ENCODE peak calls at places on chromosomes 16 and 17, in five cellular contexts. H, P, A, J and R are unnamed samples.

GRCh38 chr17:65027305-65027704 is 29.2 kb downstream of the GNA13 start:
- DNase-seq in J (no peak), P (peak), H (no peak), A (peak), R (peak)

GRCh38 chr16:81466351-81466960 is 21.8 kb downstream of the CMIP start:
- DNase-seq in J (no peak), A (no peak), H (peak), P (peak), R (no peak)

GRCh38 chr17:59425085-59425901 is 93.8 kb downstream of the YPEL2 start:
- DNase-seq in A (no peak), J (no peak), P (peak), H (peak), R (peak)

GRCh38 chr16:9053006-9053601 is 38.3 kb upstream of the HAPSTR1 start:
- DNase-seq in P (peak), A (peak), H (peak), J (peak), R (peak)

GRCh38 chr16:57795431-57795878 is 6.8 kb downstream of the KIFC3 start:
- DNase-seq in A (peak), H (peak), P (peak), J (no peak), R (peak)

GRCh38 chr17:31859487-31860008 is 504 bp upstream of the COPRS start:
- DNase-seq in P (no peak), J (no peak), H (no peak), A (no peak), R (no peak)

GRCh38 chr16:26952411-26952810 is 114.3 kb upstream of the C16orf82 start:
- DNase-seq in P (no peak), H (no peak), A (no peak), J (no peak), R (no peak)

GRCh38 chr17:68783861-68784260 is 171.3 kb downstream of the ABCA8 start:
- DNase-seq in H (no peak), P (no peak), A (no peak), J (no peak), R (no peak)

GRCh38 chr17:43176119-43176570 is 5.1 kb downstream of the NBR1 start:
- DNase-seq in H (no peak), A (no peak), J (no peak), P (no peak), R (no peak)

GRCh38 chr17:65920996-65921395 is 270.9 kb downstream of the CEP112 start:
- DNase-seq in H (no peak), A (peak), P (no peak), J (no peak), R (no peak)

GRCh38 chr16:15907863-15908478 is 19.6 kb upstream of the CEP20 start:
- DNase-seq in A (peak), J (no peak), P (no peak), H (no peak), R (peak)

GRCh38 chr17:79006794-79007503 is 2.6 kb downstream of the CANT1 start:
- DNase-seq in P (no peak), A (no peak), J (no peak), H (no peak), R (no peak)

GRCh38 chr17:28449861-28450260 is 23.6 kb upstream of the SLC13A2 start:
- DNase-seq in J (no peak), A (no peak), P (no peak), H (no peak), R (no peak)

GRCh38 chr17:3679186-3680126 is 10.8 kb downstream of the EMC6 start:
- DNase-seq in A (no peak), P (no peak), H (no peak), J (no peak), R (no peak)

GRCh38 chr17:28331891-28332420 is 3.3 kb downstream of the IFT20 start:
- DNase-seq in A (no peak), P (no peak), J (no peak), H (no peak), R (no peak)

GRCh38 chr17:44004761-44005526 is 522 bp downstream of the NAGS start:
- DNase-seq in H (no peak), A (no peak), J (peak), P (no peak), R (no peak)

GRCh38 chr16:79885320-79885719 is 284.8 kb upstream of the MAF start:
- DNase-seq in J (no peak), P (no peak), H (no peak), A (no peak), R (no peak)

GRCh38 chr16:46757339-46758050 is 9.4 kb upstream of the MYLK3 start:
- DNase-seq in P (no peak), H (peak), A (no peak), J (no peak), R (no peak)

GRCh38 chr17:68437979-68438877 is 19.1 kb downstream of the WIPI1 start:
- DNase-seq in P (no peak), H (peak), J (peak), A (no peak), R (peak)

GRCh38 chr16:30004424-30004776 is 6.4 kb downstream of the DOC2A start:
- DNase-seq in J (no peak), A (no peak), P (no peak), H (no peak), R (no peak)

GRCh38 chr16:578870-579405 is 9.2 kb downstream of the PIGQ start:
- DNase-seq in A (peak), J (peak), H (peak), P (peak), R (peak)

GRCh38 chr17:7019406-7019805 is 3.4 kb upstream of the BCL6B start:
- DNase-seq in P (no peak), J (peak), A (no peak), H (no peak), R (no peak)

GRCh38 chr16:24430937-24431760 is 108.2 kb upstream of the RBBP6 start:
- DNase-seq in P (no peak), H (no peak), A (no peak), J (no peak), R (no peak)

GRCh38 chr16:50549561-50549915 is 1.3 kb downstream of the NKD1 start:
- DNase-seq in J (no peak), P (no peak), A (no peak), H (no peak), R (no peak)

GRCh38 chr17:82388223-82388921 is 16.8 kb downstream of the UTS2R start:
- DNase-seq in H (peak), P (no peak), A (peak), J (peak), R (no peak)

GRCh38 chr16:67284699-67285646 is 5.6 kb downstream of the PLEKHG4 start:
- DNase-seq in A (peak), H (no peak), P (no peak), J (peak), R (peak)

GRCh38 chr16:620700-621525 is 9.9 kb upstream of the WFIKKN1 start:
- DNase-seq in A (no peak), P (no peak), J (no peak), H (no peak), R (no peak)

GRCh38 chr17:42997984-42998938 is at the start of gene RPL27:
- DNase-seq in H (peak), P (peak), J (peak), A (peak), R (peak)

GRCh38 chr17:79651266-79651665 is 40.4 kb upstream of the RBFOX3 start:
- DNase-seq in H (no peak), P (no peak), J (no peak), A (peak), R (no peak)

GRCh38 chr16:89357055-89357454 is 133.3 kb downstream of the ANKRD11 start:
- DNase-seq in P (no peak), A (peak), H (no peak), J (no peak), R (no peak)

GRCh38 chr17:30495586-30495985 is 18.4 kb downstream of the GOSR1 start:
- DNase-seq in A (no peak), J (no peak), H (no peak), P (no peak), R (no peak)

GRCh38 chr17:58088624-58089023 is 5.4 kb downstream of the DYNLL2 start:
- DNase-seq in P (no peak), J (no peak), H (no peak), A (no peak), R (no peak)

GRCh38 chr17:67520282-67520906 is 143.3 kb downstream of the PITPNC1 start:
- DNase-seq in A (no peak), H (no peak), J (no peak), P (peak), R (peak)

GRCh38 chr17:50909765-50910661 is 43.9 kb upstream of the TOB1 start:
- DNase-seq in H (no peak), J (no peak), A (no peak), P (no peak), R (no peak)

GRCh38 chr16:54712866-54713265 is 217.8 kb upstream of the IRX5 start:
- DNase-seq in P (no peak), J (no peak), H (no peak), A (peak), R (no peak)

GRCh38 chr16:11234884-11235702 is 20.9 kb downstream of the SOCS1 start:
- DNase-seq in H (no peak), P (peak), J (no peak), A (no peak), R (no peak)

GRCh38 chr17:81039854-81040758 is 5.2 kb downstream of the BAIAP2 start:
- DNase-seq in H (no peak), J (no peak), P (peak), A (no peak), R (peak)

GRCh38 chr17:60391419-60392041 is 403 bp downstream of the USP32 start:
- DNase-seq in H (no peak), A (no peak), P (peak), J (no peak), R (no peak)

GRCh38 chr16:11734653-11735043 is 8.0 kb downstream of the TXNDC11 start:
- DNase-seq in A (no peak), H (no peak), P (no peak), J (no peak), R (no peak)

GRCh38 chr17:47253541-47254402 is at the start of gene ITGB3:
- DNase-seq in P (peak), H (peak), J (peak), A (peak), R (peak)
- TF ChIP-seq CTCF in P (peak), H (peak), J (peak), A (peak), R (peak)

GRCh38 chr16:70611785-70612303 is 34.5 kb upstream of the IL34 start:
- DNase-seq in A (no peak), P (no peak), H (no peak), J (no peak), R (no peak)

GRCh38 chr16:70610273-70611223 is 35.8 kb upstream of the IL34 start:
- DNase-seq in A (no peak), H (no peak), J (peak), P (no peak), R (no peak)

GRCh38 chr16:70608516-70608915 is 37.8 kb upstream of the IL34 start:
- DNase-seq in H (no peak), J (no peak), A (no peak), P (no peak), R (no peak)

GRCh38 chr16:70612931-70613330 is 33.4 kb upstream of the IL34 start:
- DNase-seq in A (no peak), J (no peak), P (no peak), H (no peak), R (no peak)

GRCh38 chr16:70611224-70611598 is 35.1 kb upstream of the IL34 start:
- DNase-seq in A (no peak), H (no peak), J (no peak), P (no peak), R (no peak)
- TF ChIP-seq CTCF in A (no peak), H (no peak), J (no peak), P (no peak), R (no peak)

DNA sequence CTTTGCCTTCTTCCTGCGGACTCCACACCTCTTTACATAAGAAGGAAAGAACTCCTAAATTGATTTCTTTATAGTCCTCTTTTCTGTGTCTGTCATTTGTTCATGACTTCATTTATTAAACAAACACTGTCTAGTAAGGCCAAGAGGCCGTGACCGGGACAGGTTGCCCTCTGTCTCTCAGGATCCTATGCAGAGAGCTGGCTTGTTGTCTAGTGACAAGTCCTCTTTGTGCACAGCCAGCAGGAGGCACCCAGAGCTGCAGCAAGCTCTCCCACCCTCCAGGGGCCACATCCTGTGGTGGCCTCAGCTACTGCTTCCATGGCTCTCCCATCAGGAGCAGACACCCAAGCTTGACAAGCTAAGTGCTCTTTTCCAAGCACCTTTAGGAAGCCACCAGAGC is 50.6 kb downstream of the PLD6 start:
- DNase-seq in J (no peak), P (no peak), A (no peak), H (no peak), R (no peak)
- TF ChIP-seq CTCF in J (no peak), P (no peak), A (no peak), H (no peak), R (no peak)

GRCh38 chr16:52957199-52957598 is 95.5 kb downstream of the CHD9NB start:
- DNase-seq in J (no peak), H (no peak), A (no peak), P (no peak), R (no peak)

GRCh38 chr16:52958951-52959350 is 93.7 kb downstream of the CHD9NB start:
- DNase-seq in A (no peak), J (no peak), H (no peak), P (no peak), R (no peak)

GRCh38 chr16:52953215-52953614 is 99.5 kb downstream of the CHD9NB start:
- DNase-seq in P (no peak), H (no peak), A (no peak), J (peak), R (no peak)
- TF ChIP-seq CTCF in P (no peak), H (no peak), A (no peak), J (no peak), R (no peak)

GRCh38 chr17:2092253-2092652 is 37.4 kb downstream of the HIC1 start:
- DNase-seq in P (no peak), A (no peak), H (no peak), J (no peak), R (no peak)
- TF ChIP-seq CTCF in P (no peak), A (peak), H (no peak), J (no peak), R (no peak)

GRCh38 chr16:73483934-73484712 is 436.2 kb upstream of the ZFHX3 start:
- DNase-seq in A (no peak), P (no peak), H (no peak), J (no peak), R (no peak)

GRCh38 chr16:73483076-73483791 is 435.3 kb upstream of the ZFHX3 start:
- DNase-seq in P (no peak), J (no peak), H (no peak), A (no peak), R (no peak)

DNA sequence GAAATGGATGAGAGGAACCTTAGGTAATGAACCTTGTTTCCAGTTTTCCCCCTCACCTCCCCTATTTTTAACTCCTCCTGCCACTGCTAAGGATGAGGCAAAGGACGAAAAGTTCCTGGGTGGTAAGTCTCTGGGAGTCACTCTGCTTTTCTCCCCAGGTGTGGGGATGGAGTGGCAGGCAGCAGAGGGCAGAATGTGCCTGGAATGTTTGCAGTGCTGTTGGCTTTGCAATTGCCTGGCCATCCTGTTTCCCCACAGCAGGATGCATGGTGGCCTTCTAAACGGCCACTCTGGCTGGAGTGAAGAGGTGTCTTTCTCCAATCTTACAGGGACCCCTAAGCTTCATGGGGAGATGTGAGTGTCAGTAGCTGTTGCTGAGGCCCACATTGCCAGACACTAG is 432.5 kb upstream of the ZFHX3 start:
- DNase-seq in A (no peak), P (no peak), H (no peak), J (no peak), R (no peak)
- TF ChIP-seq CTCF in A (no peak), P (no peak), H (no peak), J (no peak), R (no peak)

GRCh38 chr17:14354807-14355206 is 53.9 kb downstream of the HS3ST3B1 start:
- DNase-seq in A (no peak), P (no peak), H (no peak), J (no peak), R (no peak)
- TF ChIP-seq CTCF in A (no peak), P (no peak), H (no peak), J (no peak), R (no peak)